ENCODE peak calls at places on chromosomes 12 and 14, in eight cellular contexts. One of them, this sample, is unnamed.
A peak's percentile ranks its signal among the peaks of the same experiment; 100 is the strongest.

GRCh38 chr12:124698211-124698997 is 131.0 kb upstream of the NCOR2 start:
- DNase-seq in HCT116: no peak
- DNase-seq in K562: no peak
- DNase-seq in GM12878: no peak
- DNase-seq in H1: no peak
- DNase-seq in IMR-90: peak; percentile 19
- DNase-seq in SK-N-SH: no peak
- DNase-seq in A549: no peak
- DNase-seq in this sample: no peak

GRCh38 chr12:118404876-118405521 is 28.6 kb downstream of the SUDS3 start:
- DNase-seq in A549: peak; percentile 69
- DNase-seq in IMR-90: peak; percentile 68
- DNase-seq in GM12878: peak; percentile 4
- DNase-seq in K562: peak; percentile 42
- DNase-seq in HCT116: peak; percentile 37
- DNase-seq in SK-N-SH: peak; percentile 44
- DNase-seq in H1: no peak
- DNase-seq in this sample: peak; percentile 52

GRCh38 chr12:78018146-78018910 is 187.6 kb downstream of the NAV3 start:
- DNase-seq in HCT116: no peak
- DNase-seq in H1: no peak
- DNase-seq in SK-N-SH: no peak
- DNase-seq in K562: no peak
- DNase-seq in A549: no peak
- DNase-seq in IMR-90: peak; percentile 66
- DNase-seq in GM12878: no peak
- DNase-seq in this sample: peak; percentile 3

GRCh38 chr14:93029911-93030555 is 85.7 kb downstream of the ITPK1 start:
- DNase-seq in SK-N-SH: no peak
- DNase-seq in GM12878: no peak
- DNase-seq in K562: no peak
- DNase-seq in A549: no peak
- DNase-seq in H1: no peak
- DNase-seq in IMR-90: peak; percentile 31
- DNase-seq in HCT116: no peak
- DNase-seq in this sample: no peak

GRCh38 chr14:101289911-101290310 is 271.4 kb upstream of the DIO3 start:
- DNase-seq in SK-N-SH: no peak
- DNase-seq in K562: no peak
- DNase-seq in GM12878: no peak
- DNase-seq in H1: no peak
- DNase-seq in IMR-90: no peak
- DNase-seq in A549: no peak
- DNase-seq in HCT116: no peak
- DNase-seq in this sample: no peak

GRCh38 chr14:80549141-80549540 is 337.8 kb upstream of the DIO2 start:
- DNase-seq in HCT116: no peak
- DNase-seq in A549: no peak
- DNase-seq in IMR-90: no peak
- DNase-seq in H1: no peak
- DNase-seq in K562: no peak
- DNase-seq in SK-N-SH: no peak
- DNase-seq in GM12878: no peak
- DNase-seq in this sample: no peak

GRCh38 chr12:55663391-55663790 is 26.7 kb downstream of the OR10P1 start:
- DNase-seq in IMR-90: no peak
- DNase-seq in H1: no peak
- DNase-seq in SK-N-SH: no peak
- DNase-seq in A549: no peak
- DNase-seq in GM12878: no peak
- DNase-seq in HCT116: no peak
- DNase-seq in K562: no peak
- DNase-seq in this sample: no peak

GRCh38 chr14:52267501-52268190 is at the start of gene PTGDR:
- DNase-seq in IMR-90: no peak
- DNase-seq in GM12878: no peak
- DNase-seq in H1: no peak
- DNase-seq in A549: no peak
- DNase-seq in HCT116: no peak
- DNase-seq in SK-N-SH: peak; percentile 32
- DNase-seq in K562: no peak
- DNase-seq in this sample: no peak

GRCh38 chr12:56188786-56189335 is 422 bp downstream of the SMARCC2 start:
- DNase-seq in H1: no peak
- DNase-seq in K562: peak; percentile 61
- DNase-seq in IMR-90: no peak
- DNase-seq in HCT116: no peak
- DNase-seq in SK-N-SH: peak; percentile 87
- DNase-seq in GM12878: no peak
- DNase-seq in A549: no peak
- DNase-seq in this sample: no peak

GRCh38 chr12:72271741-72272661 is at the start of gene TRHDE:
- DNase-seq in K562: no peak
- DNase-seq in HCT116: no peak
- DNase-seq in GM12878: no peak
- DNase-seq in A549: peak; percentile 17
- DNase-seq in SK-N-SH: peak; percentile 61
- DNase-seq in IMR-90: peak; percentile 60
- DNase-seq in H1: no peak
- DNase-seq in this sample: no peak
- TF ChIP-seq RAD21 in K562: no peak
- TF ChIP-seq RAD21 in HCT116: no peak
- TF ChIP-seq RAD21 in GM12878: no peak
- TF ChIP-seq RAD21 in A549: no peak
- TF ChIP-seq RAD21 in SK-N-SH: no peak
- TF ChIP-seq RAD21 in IMR-90: no peak
- TF ChIP-seq RAD21 in H1: no peak
- TF ChIP-seq RAD21 in this sample: no peak

DNA sequence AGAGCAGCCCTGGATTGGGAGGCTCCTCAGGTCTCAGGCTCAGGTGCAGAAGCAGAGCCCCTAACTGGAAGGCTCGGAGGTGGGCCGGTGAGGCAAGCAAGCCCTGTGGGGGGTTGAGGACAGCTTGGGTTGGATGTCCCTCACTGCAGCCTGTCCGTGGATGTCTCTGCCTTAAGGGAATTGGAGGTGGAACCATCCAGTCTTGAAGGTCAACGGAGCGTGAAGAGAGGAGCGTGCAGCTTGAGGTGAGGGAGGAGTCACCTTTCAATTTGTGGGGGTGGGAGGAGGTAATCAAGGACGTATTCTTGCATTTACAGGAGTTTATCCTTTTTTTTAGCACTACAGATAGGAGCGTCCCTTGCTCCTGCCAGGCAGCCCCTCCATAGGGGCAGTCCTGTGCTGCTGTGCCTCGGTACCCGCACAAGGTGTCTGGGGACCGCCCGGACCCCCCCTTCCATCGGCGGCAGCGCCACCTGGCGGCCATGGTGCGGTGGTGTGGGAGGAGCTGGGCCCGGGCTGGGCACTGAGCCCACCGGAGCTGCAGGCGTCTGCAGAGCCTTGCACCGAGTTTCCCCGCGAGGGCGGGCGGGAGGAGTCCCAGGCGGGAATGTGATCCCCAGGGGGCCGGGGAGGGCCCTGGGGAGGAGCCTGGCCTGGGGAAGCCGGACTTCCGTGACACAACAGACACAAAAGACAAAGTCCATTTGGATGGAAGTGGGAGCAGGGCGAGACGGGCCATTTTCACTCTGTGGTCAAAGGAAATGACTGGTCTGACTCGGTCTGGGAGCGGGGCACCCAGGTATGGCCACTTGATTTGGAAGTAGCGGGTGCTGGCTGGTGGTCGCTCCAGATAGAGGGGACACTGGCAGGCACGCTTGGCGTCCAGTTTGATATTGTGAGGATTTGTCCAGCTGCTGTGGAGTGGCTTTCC is 884 bp downstream of the DNAJC22 start:
- DNase-seq in HCT116: peak; percentile 89
- DNase-seq in H1: no peak
- DNase-seq in A549: peak; percentile 95
- DNase-seq in IMR-90: peak; percentile 89
- DNase-seq in GM12878: no peak
- DNase-seq in K562: peak; percentile 93
- DNase-seq in SK-N-SH: peak; percentile 97
- DNase-seq in this sample: peak; percentile 95
- TF ChIP-seq RAD21 in HCT116: no peak
- TF ChIP-seq RAD21 in H1: peak; percentile 56
- TF ChIP-seq RAD21 in A549: peak; percentile 55
- TF ChIP-seq RAD21 in IMR-90: peak; percentile 30
- TF ChIP-seq RAD21 in GM12878: peak; percentile 47
- TF ChIP-seq RAD21 in K562: peak; percentile 60
- TF ChIP-seq RAD21 in SK-N-SH: peak; percentile 34
- TF ChIP-seq RAD21 in this sample: peak; percentile 73

DNA sequence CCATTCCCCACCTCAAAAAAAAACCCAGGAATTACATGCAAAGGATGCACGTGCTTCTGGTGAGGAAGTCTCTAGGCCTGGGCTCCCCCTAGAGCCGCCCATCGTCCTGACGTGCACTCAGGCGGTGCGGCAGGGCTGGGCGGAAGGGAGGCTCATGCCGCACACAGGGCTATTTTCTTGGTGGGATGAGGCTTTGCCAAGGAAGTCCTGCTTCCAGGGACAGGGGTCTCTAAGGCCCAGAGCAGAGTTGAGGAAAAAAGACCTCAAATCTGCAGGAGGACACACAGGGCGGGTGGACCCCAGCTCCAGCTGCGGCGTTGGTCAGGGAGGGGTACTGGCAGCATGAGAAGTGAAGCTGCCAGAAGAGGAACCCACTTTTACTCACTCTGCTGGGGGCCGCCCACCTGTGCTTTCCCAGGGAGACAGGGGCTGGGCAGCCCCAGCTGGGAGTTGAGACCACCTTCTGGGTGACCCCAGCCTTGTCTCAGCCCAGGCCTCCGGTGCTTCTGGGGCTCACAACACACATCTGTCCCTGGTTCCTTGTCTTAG is 4.2 kb downstream of the RHOF start:
- DNase-seq in SK-N-SH: no peak
- DNase-seq in IMR-90: no peak
- DNase-seq in A549: no peak
- DNase-seq in K562: no peak
- DNase-seq in GM12878: no peak
- DNase-seq in HCT116: no peak
- DNase-seq in H1: no peak
- DNase-seq in this sample: no peak
- TF ChIP-seq RAD21 in SK-N-SH: no peak
- TF ChIP-seq RAD21 in IMR-90: no peak
- TF ChIP-seq RAD21 in A549: no peak
- TF ChIP-seq RAD21 in K562: no peak
- TF ChIP-seq RAD21 in GM12878: no peak
- TF ChIP-seq RAD21 in HCT116: no peak
- TF ChIP-seq RAD21 in H1: no peak
- TF ChIP-seq RAD21 in this sample: no peak

GRCh38 chr14:22384167-22384549 is 204.9 kb downstream of the DAD1 start:
- DNase-seq in A549: no peak
- DNase-seq in H1: no peak
- DNase-seq in SK-N-SH: no peak
- DNase-seq in HCT116: no peak
- DNase-seq in IMR-90: no peak
- DNase-seq in K562: no peak
- DNase-seq in GM12878: no peak
- DNase-seq in this sample: no peak

GRCh38 chr14:22387776-22388241 is 201.2 kb downstream of the DAD1 start:
- DNase-seq in K562: no peak
- DNase-seq in H1: no peak
- DNase-seq in IMR-90: no peak
- DNase-seq in A549: no peak
- DNase-seq in SK-N-SH: peak; percentile 7
- DNase-seq in GM12878: no peak
- DNase-seq in HCT116: no peak
- DNase-seq in this sample: no peak

GRCh38 chr14:22384974-22385526 is 204.0 kb downstream of the DAD1 start:
- DNase-seq in H1: no peak
- DNase-seq in HCT116: no peak
- DNase-seq in A549: no peak
- DNase-seq in GM12878: no peak
- DNase-seq in IMR-90: no peak
- DNase-seq in K562: no peak
- DNase-seq in SK-N-SH: no peak
- DNase-seq in this sample: no peak

GRCh38 chr14:22388669-22389625 is 200.1 kb downstream of the DAD1 start:
- DNase-seq in IMR-90: peak; percentile 51
- DNase-seq in HCT116: no peak
- DNase-seq in K562: no peak
- DNase-seq in A549: no peak
- DNase-seq in GM12878: no peak
- DNase-seq in SK-N-SH: no peak
- DNase-seq in H1: no peak
- DNase-seq in this sample: peak; percentile 67

DNA sequence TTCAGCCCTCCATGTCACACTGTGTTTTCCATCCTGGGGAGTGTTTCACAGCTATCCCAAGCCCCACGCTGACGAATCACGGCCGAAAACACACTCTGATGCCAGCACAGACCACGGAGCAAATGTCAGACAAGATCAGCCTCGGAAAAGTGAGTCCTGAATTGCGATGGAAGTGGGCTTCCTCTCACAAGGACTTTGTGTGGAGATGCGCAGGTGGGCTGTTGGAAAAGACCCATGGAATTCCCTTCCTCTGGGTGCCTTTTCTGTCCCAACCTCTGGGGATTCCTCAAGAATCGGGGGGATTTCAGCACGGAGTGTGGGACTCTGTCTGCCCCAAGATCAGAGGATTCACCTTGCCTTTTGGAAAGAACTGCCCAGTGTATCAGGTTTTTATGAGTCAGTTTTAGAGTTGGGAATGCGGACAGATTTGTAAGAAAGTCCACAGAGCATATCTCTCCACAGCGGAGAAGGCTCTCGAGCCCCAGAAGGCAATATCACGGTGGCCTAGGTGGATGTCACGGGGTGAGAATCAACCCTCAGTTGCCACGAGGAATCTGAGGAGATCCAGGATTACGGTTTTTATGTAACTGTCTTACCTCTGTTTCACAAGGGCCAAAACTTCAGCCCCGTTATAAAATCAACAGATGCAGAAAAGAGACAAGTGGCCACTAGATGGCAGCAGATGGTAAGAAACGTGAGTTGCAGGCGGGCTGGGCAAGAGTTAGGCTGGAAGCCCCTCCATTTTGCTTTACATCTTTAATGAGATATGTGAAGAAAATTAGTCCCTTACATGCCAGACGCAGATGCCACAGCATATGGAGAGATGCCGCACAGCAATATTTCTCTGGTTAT is 201.9 kb downstream of the DAD1 start:
- DNase-seq in GM12878: peak; percentile 77
- DNase-seq in K562: peak; percentile 63
- DNase-seq in A549: peak; percentile 72
- DNase-seq in HCT116: peak; percentile 53
- DNase-seq in H1: peak; percentile 9
- DNase-seq in IMR-90: peak; percentile 72
- DNase-seq in SK-N-SH: peak; percentile 73
- DNase-seq in this sample: peak; percentile 88
- TF ChIP-seq RAD21 in GM12878: peak; percentile 98
- TF ChIP-seq RAD21 in K562: peak; percentile 85
- TF ChIP-seq RAD21 in A549: peak; percentile 92
- TF ChIP-seq RAD21 in HCT116: peak; percentile 77
- TF ChIP-seq RAD21 in H1: peak; percentile 95
- TF ChIP-seq RAD21 in IMR-90: peak; percentile 88
- TF ChIP-seq RAD21 in SK-N-SH: peak; percentile 91
- TF ChIP-seq RAD21 in this sample: peak; percentile 84

GRCh38 chr12:132171968-132172521 is 27.8 kb downstream of the NOC4L start:
- DNase-seq in IMR-90: no peak
- DNase-seq in H1: no peak
- DNase-seq in HCT116: no peak
- DNase-seq in A549: no peak
- DNase-seq in GM12878: no peak
- DNase-seq in SK-N-SH: no peak
- DNase-seq in K562: no peak
- DNase-seq in this sample: no peak
- TF ChIP-seq RAD21 in IMR-90: no peak
- TF ChIP-seq RAD21 in H1: no peak
- TF ChIP-seq RAD21 in HCT116: no peak
- TF ChIP-seq RAD21 in A549: no peak
- TF ChIP-seq RAD21 in GM12878: no peak
- TF ChIP-seq RAD21 in SK-N-SH: no peak
- TF ChIP-seq RAD21 in K562: no peak
- TF ChIP-seq RAD21 in this sample: no peak

GRCh38 chr12:46389130-46389616 is 16.6 kb upstream of the SLC38A2 start:
- DNase-seq in A549: no peak
- DNase-seq in K562: no peak
- DNase-seq in H1: no peak
- DNase-seq in HCT116: no peak
- DNase-seq in IMR-90: peak; percentile 87
- DNase-seq in GM12878: no peak
- DNase-seq in SK-N-SH: no peak
- DNase-seq in this sample: no peak
- TF ChIP-seq RAD21 in A549: no peak
- TF ChIP-seq RAD21 in K562: no peak
- TF ChIP-seq RAD21 in H1: no peak
- TF ChIP-seq RAD21 in HCT116: no peak
- TF ChIP-seq RAD21 in IMR-90: no peak
- TF ChIP-seq RAD21 in GM12878: no peak
- TF ChIP-seq RAD21 in SK-N-SH: no peak
- TF ChIP-seq RAD21 in this sample: no peak